ENCODE peak calls at places on chromosomes 3 and 15, in four cellular contexts. E is K562, L is HepG2, H is WTC11. Z is an unnamed sample.

GRCh38 chr15:64921711-64922110 is 10.0 kb downstream of the ANKDD1A start:
- DNase-seq in E (no peak), H (no peak), L (no peak), Z (no peak)

GRCh38 chr3:7875858-7876442 is 625.7 kb upstream of the LMCD1 start:
- DNase-seq in L (no peak), E (no peak), H (no peak), Z (no peak)

GRCh38 chr3:99659032-99659431 is 20.6 kb downstream of the COL8A1 start:
- DNase-seq in L (no peak), H (no peak), E (no peak), Z (no peak)

GRCh38 chr15:101194246-101195138 is 57.4 kb downstream of the CHSY1 start:
- DNase-seq in E (no peak), L (no peak), H (no peak), Z (no peak)

GRCh38 chr15:51619331-51620033 is 3.1 kb downstream of the DMXL2 start:
- DNase-seq in E (no peak), H (no peak), L (no peak), Z (no peak)

GRCh38 chr15:45169608-45170480 is 17.9 kb downstream of the SHF start:
- DNase-seq in E (no peak), L (no peak), H (no peak), Z (no peak)

GRCh38 chr15:95152741-95153140 is 921.4 kb downstream of the MCTP2 start:
- DNase-seq in H (no peak), E (no peak), L (no peak), Z (no peak)

GRCh38 chr3:186099178-186099577 is 9.7 kb downstream of the ETV5 start:
- DNase-seq in L (no peak), H (no peak), E (no peak), Z (no peak)

GRCh38 chr3:45011756-45012441 is 14.2 kb upstream of the CLEC3B start:
- DNase-seq in H (no peak), E (no peak), L (no peak), Z (no peak)

GRCh38 chr3:177448987-177449975 is 252.0 kb upstream of the TBL1XR1 start:
- DNase-seq in H (no peak), E (no peak), L (peak; percentile 58), Z (peak; percentile 36)

GRCh38 chr15:92124669-92125068 is 269.0 kb upstream of the ST8SIA2 start:
- DNase-seq in H (no peak), L (no peak), E (no peak), Z (no peak)

GRCh38 chr3:81005992-81006391 is 755.5 kb downstream of the GBE1 start:
- DNase-seq in E (no peak), H (no peak), L (no peak), Z (no peak)

GRCh38 chr15:44501768-44502366 is 35.1 kb upstream of the EIF3J start:
- DNase-seq in L (peak; percentile 27), E (peak; percentile 30), H (no peak), Z (no peak)

GRCh38 chr3:197811343-197811742 is 20.3 kb downstream of the LRCH3 start:
- DNase-seq in H (no peak), E (no peak), L (no peak), Z (no peak)

GRCh38 chr15:29090617-29091466 is 178.8 kb downstream of the NSMCE3 start:
- DNase-seq in E (peak; percentile 78), H (peak; percentile 77), L (peak; percentile 12), Z (no peak)

GRCh38 chr15:78929536-78930264 is 15.1 kb downstream of the CTSH start:
- DNase-seq in L (no peak), H (no peak), E (no peak), Z (no peak)

GRCh38 chr3:69205385-69205784 is 83.0 kb upstream of the LMOD3 start:
- DNase-seq in H (no peak), E (no peak), L (no peak), Z (no peak)

GRCh38 chr3:14876942-14877341 is 58.2 kb downstream of the FGD5 start:
- DNase-seq in H (no peak), L (no peak), E (no peak), Z (no peak)

GRCh38 chr3:81565066-81565465 is 196.4 kb downstream of the GBE1 start:
- DNase-seq in H (no peak), L (no peak), E (no peak), Z (no peak)

GRCh38 chr3:194571491-194571941 is 61.7 kb downstream of the TMEM44 start:
- DNase-seq in E (no peak), H (no peak), L (no peak), Z (no peak)

GRCh38 chr3:52171577-52172261 is 17.5 kb upstream of the POC1A start:
- DNase-seq in L (no peak), E (peak; percentile 38), H (no peak), Z (no peak)

GRCh38 chr3:62768896-62769295 is 106.3 kb downstream of the CADPS start:
- DNase-seq in L (no peak), E (no peak), H (no peak), Z (no peak)

GRCh38 chr3:35505181-35505580 is 134.1 kb upstream of the ARPP21 start:
- DNase-seq in E (no peak), L (no peak), H (peak; percentile 77), Z (no peak)
- TF ChIP-seq CREM in E (no peak), L (no peak), H (no peak), Z (no peak)

DNA sequence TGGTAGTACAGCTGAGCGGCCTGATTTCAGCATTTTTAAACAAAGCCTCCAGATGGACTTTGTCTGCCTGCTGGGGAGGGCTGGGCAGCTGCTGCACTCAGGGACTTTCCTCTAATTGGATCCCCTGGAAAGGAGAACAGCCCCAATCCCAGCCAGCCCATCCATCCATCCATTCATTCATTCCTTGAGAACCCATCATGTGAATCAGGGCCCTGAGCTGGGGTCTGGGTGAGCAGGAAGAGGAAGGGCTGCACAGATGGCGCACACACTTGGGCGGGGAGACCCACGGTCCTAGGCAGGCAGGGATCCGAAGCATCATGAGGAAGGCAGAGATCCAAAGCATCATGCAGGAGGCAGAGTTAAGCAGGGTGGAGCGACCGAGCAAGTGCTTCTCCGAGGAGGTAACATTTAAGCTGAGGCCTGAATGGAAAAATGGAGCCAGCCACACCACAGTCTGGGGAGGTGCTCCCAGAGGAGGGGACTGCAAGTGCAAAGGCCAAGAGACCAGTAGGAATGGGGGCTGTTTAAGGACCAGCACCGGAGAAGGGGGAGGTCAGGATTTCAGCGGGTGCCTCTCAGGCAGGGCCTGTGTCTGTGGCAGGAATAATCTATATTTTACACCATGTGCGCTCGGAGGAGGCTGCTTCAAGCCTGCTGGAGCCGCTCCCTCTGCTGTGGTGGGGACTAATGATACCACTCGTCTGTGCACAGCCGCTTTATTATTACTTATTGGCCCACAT is 45.6 kb downstream of the TPRA1 start:
- DNase-seq in E (no peak), H (no peak), L (no peak), Z (no peak)
- TF ChIP-seq CREM in E (no peak), H (no peak), L (no peak), Z (no peak)

GRCh38 chr15:42750306-42750705 is 13.4 kb upstream of the CDAN1 start:
- DNase-seq in L (no peak), E (no peak), H (no peak), Z (no peak)
- TF ChIP-seq CREM in L (no peak), E (no peak), H (no peak), Z (no peak)

GRCh38 chr3:24180616-24181015 is 235.5 kb downstream of the NR1D2 start:
- DNase-seq in L (no peak), E (no peak), H (no peak), Z (no peak)

GRCh38 chr3:24182756-24183155 is 237.7 kb downstream of the NR1D2 start:
- DNase-seq in H (no peak), L (no peak), E (no peak), Z (no peak)

GRCh38 chr3:24181256-24181655 is 236.2 kb downstream of the NR1D2 start:
- DNase-seq in E (no peak), H (no peak), L (peak; percentile 6), Z (no peak)

GRCh38 chr3:24174637-24175036 is 229.6 kb downstream of the NR1D2 start:
- DNase-seq in H (no peak), E (no peak), L (no peak), Z (no peak)

GRCh38 chr3:24177201-24177600 is 232.1 kb downstream of the NR1D2 start:
- DNase-seq in H (no peak), L (no peak), E (no peak), Z (no peak)
- TF ChIP-seq CREM in H (no peak), L (no peak), E (no peak), Z (no peak)

GRCh38 chr15:62450061-62450460 is 285.0 kb upstream of the C2CD4B start:
- DNase-seq in H (no peak), L (no peak), E (no peak), Z (no peak)

GRCh38 chr15:62453979-62454378 is 288.9 kb upstream of the C2CD4B start:
- DNase-seq in H (no peak), L (no peak), E (no peak), Z (no peak)

GRCh38 chr15:62452656-62453055 is 287.6 kb upstream of the C2CD4B start:
- DNase-seq in E (no peak), H (no peak), L (no peak), Z (no peak)

GRCh38 chr15:62453356-62453755 is 288.3 kb upstream of the C2CD4B start:
- DNase-seq in E (no peak), H (no peak), L (no peak), Z (no peak)

DNA sequence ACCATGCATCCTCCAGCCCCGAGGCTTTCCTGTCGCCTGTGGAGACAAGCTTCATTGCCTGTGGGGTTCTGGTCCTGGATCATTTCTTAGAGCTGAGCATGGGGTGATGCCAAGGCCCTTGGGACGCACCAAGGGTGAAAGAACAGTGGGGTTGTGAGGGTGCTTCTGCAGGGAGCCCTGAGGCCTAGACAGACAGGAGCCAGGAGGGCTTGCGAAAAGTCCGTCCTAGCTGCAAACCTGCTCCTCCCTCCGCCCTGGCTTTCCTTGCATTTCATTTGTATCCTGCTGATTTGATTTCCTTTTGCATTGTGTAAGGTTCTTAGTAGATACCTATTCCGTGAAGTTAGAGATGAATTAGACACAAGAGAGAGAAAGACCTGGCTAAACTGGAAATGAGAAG is 286.9 kb upstream of the C2CD4B start:
- DNase-seq in H (peak; percentile 32), L (no peak), E (no peak), Z (no peak)
- TF ChIP-seq CREM in H (no peak), L (no peak), E (no peak), Z (no peak)

DNA sequence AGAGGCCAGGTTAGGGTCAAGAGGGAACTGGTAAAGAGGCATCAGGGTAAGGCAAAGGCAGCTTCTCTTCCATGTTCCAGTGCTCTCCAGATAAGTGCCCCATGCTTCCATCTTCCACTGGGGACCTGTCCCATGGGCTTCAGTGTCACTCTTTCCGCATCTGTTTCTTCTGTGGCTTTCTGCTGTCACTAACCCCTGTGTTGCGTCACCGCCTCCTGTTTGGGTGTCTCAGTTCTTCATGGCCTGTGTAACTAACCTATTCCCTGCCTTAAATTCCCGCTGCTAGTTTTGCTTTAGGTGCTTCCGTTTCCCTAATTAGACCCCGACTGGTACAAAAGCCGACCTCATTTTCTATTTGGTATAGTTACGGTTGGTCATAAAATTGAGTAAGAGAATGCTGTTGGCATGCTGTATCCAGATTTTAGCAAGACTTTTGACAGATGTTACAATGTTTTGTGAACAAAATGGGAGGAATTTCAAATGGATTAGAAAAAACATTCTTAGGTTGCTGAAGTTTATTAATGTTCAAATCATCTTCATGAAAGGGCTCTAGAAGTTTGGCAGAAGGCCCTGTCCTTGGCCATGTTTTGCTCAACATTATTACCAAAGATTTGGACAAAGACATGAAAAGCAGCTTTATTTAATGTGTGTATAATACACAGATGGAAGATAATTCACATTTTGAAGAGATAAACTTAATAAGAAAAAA is 245.3 kb downstream of the BBX start:
- DNase-seq in E (no peak), L (no peak), H (no peak), Z (no peak)
- TF ChIP-seq CREM in E (no peak), L (no peak), H (no peak), Z (no peak)

GRCh38 chr3:29683306-29683993 is 402.6 kb downstream of the RBMS3 start:
- DNase-seq in E (no peak), H (no peak), L (no peak), Z (peak; percentile 60)
- TF ChIP-seq CREM in E (no peak), H (no peak), L (no peak), Z (peak; percentile 60)

Z was measured in GM12878.